ENCODE peak calls at places on chromosomes 13 and 19, in five cellular contexts. One of them, this sample, is unnamed.

GRCh38 chr19:6501740-6502648 is at the start of gene TUBB4A:
- DNase-seq in left lung: no peak
- DNase-seq in hepatocyte: peak; percentile 32
- DNase-seq in CD4-positive, alpha-beta T cell: no peak
- DNase-seq in thoracic aorta: no peak
- DNase-seq in this sample: no peak

GRCh38 chr19:5687360-5688198 is 2.5 kb upstream of the RPL36 start:
- DNase-seq in left lung: no peak
- DNase-seq in hepatocyte: no peak
- DNase-seq in CD4-positive, alpha-beta T cell: no peak
- DNase-seq in thoracic aorta: no peak
- DNase-seq in this sample: no peak

GRCh38 chr13:45536224-45536623 is 71.5 kb downstream of the COG3 start:
- DNase-seq in left lung: no peak
- DNase-seq in hepatocyte: no peak
- DNase-seq in CD4-positive, alpha-beta T cell: no peak
- DNase-seq in thoracic aorta: no peak
- DNase-seq in this sample: no peak

GRCh38 chr19:28943651-28944050 is 269.3 kb downstream of the UQCRFS1 start:
- DNase-seq in left lung: no peak
- DNase-seq in hepatocyte: no peak
- DNase-seq in CD4-positive, alpha-beta T cell: no peak
- DNase-seq in thoracic aorta: no peak
- DNase-seq in this sample: no peak

GRCh38 chr13:106178816-106179215 is 356.6 kb downstream of the EFNB2 start:
- DNase-seq in left lung: no peak
- DNase-seq in hepatocyte: no peak
- DNase-seq in CD4-positive, alpha-beta T cell: no peak
- DNase-seq in thoracic aorta: no peak
- DNase-seq in this sample: no peak

GRCh38 chr13:41017153-41017552 is 2.0 kb downstream of the ELF1 start:
- DNase-seq in left lung: no peak
- DNase-seq in hepatocyte: peak; percentile 26
- DNase-seq in CD4-positive, alpha-beta T cell: no peak
- DNase-seq in thoracic aorta: no peak
- DNase-seq in this sample: no peak

GRCh38 chr19:29673451-29674371 is 8.4 kb downstream of the PLEKHF1 start:
- DNase-seq in left lung: no peak
- DNase-seq in hepatocyte: no peak
- DNase-seq in CD4-positive, alpha-beta T cell: no peak
- DNase-seq in thoracic aorta: no peak
- DNase-seq in this sample: no peak

GRCh38 chr13:41588899-41589298 is 131.5 kb downstream of the RGCC start:
- DNase-seq in left lung: no peak
- DNase-seq in hepatocyte: no peak
- DNase-seq in CD4-positive, alpha-beta T cell: no peak
- DNase-seq in thoracic aorta: no peak
- DNase-seq in this sample: no peak

GRCh38 chr13:95154441-95154886 is 146.8 kb downstream of the ABCC4 start:
- DNase-seq in left lung: no peak
- DNase-seq in hepatocyte: no peak
- DNase-seq in CD4-positive, alpha-beta T cell: no peak
- DNase-seq in thoracic aorta: no peak
- DNase-seq in this sample: no peak

GRCh38 chr13:76808927-76809326 is 77.3 kb downstream of the KCTD12 start:
- DNase-seq in left lung: no peak
- DNase-seq in hepatocyte: no peak
- DNase-seq in CD4-positive, alpha-beta T cell: no peak
- DNase-seq in thoracic aorta: no peak
- DNase-seq in this sample: no peak

GRCh38 chr19:11251650-11252314 is 10.5 kb downstream of the DOCK6 start:
- DNase-seq in left lung: no peak
- DNase-seq in hepatocyte: peak; percentile 2
- DNase-seq in CD4-positive, alpha-beta T cell: no peak
- DNase-seq in thoracic aorta: no peak
- DNase-seq in this sample: no peak

GRCh38 chr19:1446713-1447564 is 3.0 kb upstream of the APC2 start:
- DNase-seq in left lung: no peak
- DNase-seq in hepatocyte: peak; percentile 62
- DNase-seq in CD4-positive, alpha-beta T cell: no peak
- DNase-seq in thoracic aorta: no peak
- DNase-seq in this sample: no peak

GRCh38 chr13:43441464-43441863 is 345.3 kb downstream of the ENOX1 start:
- DNase-seq in left lung: no peak
- DNase-seq in hepatocyte: no peak
- DNase-seq in CD4-positive, alpha-beta T cell: no peak
- DNase-seq in thoracic aorta: no peak
- DNase-seq in this sample: no peak

GRCh38 chr13:83117046-83117445 is 765.2 kb downstream of the SLITRK1 start:
- DNase-seq in left lung: no peak
- DNase-seq in hepatocyte: no peak
- DNase-seq in CD4-positive, alpha-beta T cell: no peak
- DNase-seq in thoracic aorta: no peak
- DNase-seq in this sample: no peak

GRCh38 chr19:12703056-12703455 is 6.6 kb upstream of the FBXW9 start:
- DNase-seq in left lung: no peak
- DNase-seq in hepatocyte: peak; percentile 18
- DNase-seq in CD4-positive, alpha-beta T cell: no peak
- DNase-seq in thoracic aorta: no peak
- DNase-seq in this sample: no peak

GRCh38 chr19:54388001-54388802 is 23.5 kb upstream of the LAIR1 start:
- DNase-seq in left lung: peak; percentile 65
- DNase-seq in hepatocyte: no peak
- DNase-seq in CD4-positive, alpha-beta T cell: peak; percentile 7
- DNase-seq in thoracic aorta: no peak
- DNase-seq in this sample: no peak

GRCh38 chr13:83211301-83211700 is 671.0 kb downstream of the SLITRK1 start:
- DNase-seq in left lung: no peak
- DNase-seq in hepatocyte: no peak
- DNase-seq in CD4-positive, alpha-beta T cell: no peak
- DNase-seq in thoracic aorta: no peak
- DNase-seq in this sample: no peak

GRCh38 chr19:40960062-40960685 is 30.9 kb upstream of the CYP2B6 start:
- DNase-seq in left lung: no peak
- DNase-seq in hepatocyte: no peak
- DNase-seq in CD4-positive, alpha-beta T cell: no peak
- DNase-seq in thoracic aorta: no peak
- DNase-seq in this sample: no peak

GRCh38 chr19:46999377-46999776 is 20.3 kb upstream of the NPAS1 start:
- DNase-seq in left lung: no peak
- DNase-seq in hepatocyte: no peak
- DNase-seq in CD4-positive, alpha-beta T cell: no peak
- DNase-seq in thoracic aorta: no peak
- DNase-seq in this sample: no peak
- H3K27ac ChIP-seq in left lung: no peak overlapping the region
- H3K27ac ChIP-seq in hepatocyte: no peak overlapping the region
- H3K27ac ChIP-seq in CD4-positive, alpha-beta T cell: no peak overlapping the region
- H3K27ac ChIP-seq in thoracic aorta: no peak overlapping the region
- H3K27ac ChIP-seq in this sample: no peak overlapping the region

GRCh38 chr13:78382481-78382880 is 220.9 kb downstream of the POU4F1 start:
- DNase-seq in left lung: no peak
- DNase-seq in hepatocyte: no peak
- DNase-seq in CD4-positive, alpha-beta T cell: no peak
- DNase-seq in thoracic aorta: no peak
- DNase-seq in this sample: no peak

GRCh38 chr13:78382946-78383542 is 220.3 kb downstream of the POU4F1 start:
- DNase-seq in left lung: no peak
- DNase-seq in hepatocyte: no peak
- DNase-seq in CD4-positive, alpha-beta T cell: no peak
- DNase-seq in thoracic aorta: no peak
- DNase-seq in this sample: no peak

GRCh38 chr13:78383899-78384298 is 219.5 kb downstream of the POU4F1 start:
- DNase-seq in left lung: no peak
- DNase-seq in hepatocyte: no peak
- DNase-seq in CD4-positive, alpha-beta T cell: no peak
- DNase-seq in thoracic aorta: no peak
- DNase-seq in this sample: no peak
- H3K9me3 ChIP-seq in left lung: no peaks in the 10 kb centered on the region
- H3K9me3 ChIP-seq in hepatocyte: no peaks in the 10 kb centered on the region
- H3K9me3 ChIP-seq in CD4-positive, alpha-beta T cell: no peaks in the 10 kb centered on the region
- H3K9me3 ChIP-seq in thoracic aorta: no peaks in the 10 kb centered on the region
- H3K9me3 ChIP-seq in this sample: no peaks in the 10 kb centered on the region

GRCh38 chr19:37692956-37693660 is 26.5 kb downstream of the ZNF607 start:
- DNase-seq in left lung: no peak
- DNase-seq in hepatocyte: no peak
- DNase-seq in CD4-positive, alpha-beta T cell: no peak
- DNase-seq in thoracic aorta: no peak
- DNase-seq in this sample: no peak

GRCh38 chr19:37695144-37695899 is 24.2 kb downstream of the ZNF607 start:
- DNase-seq in left lung: no peak
- DNase-seq in hepatocyte: no peak
- DNase-seq in CD4-positive, alpha-beta T cell: no peak
- DNase-seq in thoracic aorta: no peak
- DNase-seq in this sample: no peak

DNA sequence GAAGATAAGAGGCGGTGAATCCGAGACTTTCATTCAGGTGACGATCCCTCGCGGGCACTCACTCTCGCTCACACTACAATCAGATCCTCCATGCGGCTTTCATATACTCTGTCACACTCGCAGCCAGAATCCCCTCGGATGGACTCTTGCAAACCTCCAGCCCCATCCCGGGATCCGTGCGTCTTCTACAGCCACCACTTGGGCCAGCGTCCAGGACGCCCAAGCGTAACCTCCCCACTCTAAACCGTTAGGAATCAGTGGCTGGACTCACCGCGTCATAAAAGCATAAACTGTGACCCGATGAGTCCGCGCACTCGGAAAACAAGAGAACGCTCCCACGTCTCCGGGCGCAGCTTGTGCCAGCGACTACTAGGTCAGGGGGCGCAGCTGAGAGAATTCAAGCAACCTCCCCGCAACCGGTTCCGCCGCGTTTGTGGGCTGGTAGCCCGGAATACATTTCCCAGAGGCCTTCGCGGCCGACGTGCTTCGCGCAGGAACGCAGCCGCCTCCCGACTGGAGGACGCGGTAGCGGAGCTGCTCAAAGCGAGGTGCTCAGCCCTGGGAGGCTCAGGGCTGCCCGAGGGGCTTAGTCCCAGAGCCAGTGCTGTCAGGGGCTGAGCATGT is 27.6 kb downstream of the ZNF607 start:
- DNase-seq in left lung: peak; percentile 86
- DNase-seq in hepatocyte: peak; percentile 90
- DNase-seq in CD4-positive, alpha-beta T cell: peak; percentile 74
- DNase-seq in thoracic aorta: peak; percentile 60
- DNase-seq in this sample: peak; percentile 81
- TF ChIP-seq CTCF in left lung: no peak
- TF ChIP-seq CTCF in hepatocyte: no peak
- TF ChIP-seq CTCF in CD4-positive, alpha-beta T cell: no peak
- TF ChIP-seq CTCF in thoracic aorta: no peak
- TF ChIP-seq CTCF in this sample: peak; percentile 20

DNA sequence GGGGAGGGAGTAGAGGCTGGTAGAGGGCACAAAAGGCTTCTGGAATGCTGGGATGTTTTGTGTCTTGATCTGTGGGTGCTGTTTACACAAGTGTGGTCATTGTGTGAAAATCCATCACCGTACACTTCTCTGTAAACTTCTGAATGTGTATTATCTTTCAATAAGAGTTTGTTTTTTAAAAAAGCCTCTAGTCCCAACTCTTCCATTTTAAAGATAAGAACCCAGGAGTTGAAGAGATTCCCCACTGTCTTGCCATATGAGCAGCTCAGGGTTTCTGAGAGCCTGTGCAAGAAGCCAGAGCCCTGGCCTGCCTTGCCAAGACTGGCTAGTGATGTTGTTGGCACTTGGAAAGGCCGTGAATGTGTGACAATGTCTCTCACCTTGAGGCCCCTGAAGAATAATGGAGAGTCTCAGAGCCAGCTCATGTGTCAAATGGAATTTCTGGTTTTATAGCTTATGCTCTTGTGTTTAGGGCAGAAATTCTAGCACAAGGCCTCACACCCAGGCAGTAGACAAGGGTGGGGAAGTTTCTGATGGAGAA is 57.5 kb upstream of the NPAS1 start:
- DNase-seq in left lung: no peak
- DNase-seq in hepatocyte: no peak
- DNase-seq in CD4-positive, alpha-beta T cell: no peak
- DNase-seq in thoracic aorta: no peak
- DNase-seq in this sample: no peak
- H3K27ac ChIP-seq in left lung: no peak overlapping the region
- H3K27ac ChIP-seq in hepatocyte: no peak overlapping the region
- H3K27ac ChIP-seq in CD4-positive, alpha-beta T cell: no peak overlapping the region
- H3K27ac ChIP-seq in thoracic aorta: no peak overlapping the region
- H3K27ac ChIP-seq in this sample: no peak overlapping the region

GRCh38 chr19:52415711-52416110 is 13.2 kb upstream of the ZNF534 start:
- DNase-seq in left lung: no peak
- DNase-seq in hepatocyte: no peak
- DNase-seq in CD4-positive, alpha-beta T cell: no peak
- DNase-seq in thoracic aorta: no peak
- DNase-seq in this sample: no peak

GRCh38 chr19:52410276-52410675 is 12.6 kb downstream of the ZNF528 start:
- DNase-seq in left lung: no peak
- DNase-seq in hepatocyte: no peak
- DNase-seq in CD4-positive, alpha-beta T cell: no peak
- DNase-seq in thoracic aorta: no peak
- DNase-seq in this sample: no peak
- H3K9me3 ChIP-seq in left lung: peaks cover 9% of the 10 kb centered on the region
- H3K9me3 ChIP-seq in hepatocyte: peaks cover 24% of the 10 kb centered on the region
- H3K9me3 ChIP-seq in CD4-positive, alpha-beta T cell: peaks cover 85% of the 10 kb centered on the region
- H3K9me3 ChIP-seq in thoracic aorta: peaks cover 78% of the 10 kb centered on the region
- H3K9me3 ChIP-seq in this sample: no peaks in the 10 kb centered on the region

GRCh38 chr19:30693179-30693578 is 321.0 kb downstream of the ZNF536 start:
- DNase-seq in left lung: no peak
- DNase-seq in hepatocyte: no peak
- DNase-seq in CD4-positive, alpha-beta T cell: no peak
- DNase-seq in thoracic aorta: no peak
- DNase-seq in this sample: no peak

GRCh38 chr19:30694156-30694555 is 322.0 kb downstream of the ZNF536 start:
- DNase-seq in left lung: no peak
- DNase-seq in hepatocyte: no peak
- DNase-seq in CD4-positive, alpha-beta T cell: no peak
- DNase-seq in thoracic aorta: no peak
- DNase-seq in this sample: no peak

GRCh38 chr19:30699871-30700280 is 327.7 kb downstream of the ZNF536 start:
- DNase-seq in left lung: no peak
- DNase-seq in hepatocyte: no peak
- DNase-seq in CD4-positive, alpha-beta T cell: no peak
- DNase-seq in thoracic aorta: no peak
- DNase-seq in this sample: no peak

GRCh38 chr19:30695171-30695875 is 323.1 kb downstream of the ZNF536 start:
- DNase-seq in left lung: no peak
- DNase-seq in hepatocyte: no peak
- DNase-seq in CD4-positive, alpha-beta T cell: no peak
- DNase-seq in thoracic aorta: no peak
- DNase-seq in this sample: no peak

GRCh38 chr19:30696514-30696913 is 324.3 kb downstream of the ZNF536 start:
- DNase-seq in left lung: no peak
- DNase-seq in hepatocyte: peak; percentile 69
- DNase-seq in CD4-positive, alpha-beta T cell: no peak
- DNase-seq in thoracic aorta: no peak
- DNase-seq in this sample: peak; percentile 30
- TF ChIP-seq CTCF in left lung: no peak
- TF ChIP-seq CTCF in hepatocyte: peak; percentile 47
- TF ChIP-seq CTCF in CD4-positive, alpha-beta T cell: no peak
- TF ChIP-seq CTCF in thoracic aorta: no peak
- TF ChIP-seq CTCF in this sample: no peak

DNA sequence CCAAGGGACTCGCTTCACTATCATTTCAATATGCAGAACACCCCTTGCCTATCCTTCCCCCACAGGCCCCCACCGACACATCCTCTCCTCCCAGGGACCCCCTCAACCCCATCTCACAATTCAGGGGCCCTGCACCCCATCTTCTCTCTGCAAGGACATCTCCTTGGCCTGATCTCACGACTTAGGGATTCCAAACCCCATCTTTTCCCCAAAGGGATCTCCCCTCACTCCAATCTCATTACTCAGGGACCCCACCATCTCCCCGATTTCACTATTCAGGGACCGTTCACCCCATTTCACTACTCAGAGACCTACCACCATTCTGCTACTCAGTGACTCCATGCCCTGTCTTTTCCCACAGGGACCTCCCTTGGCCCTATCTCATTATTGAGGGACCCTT is 1.4 kb downstream of the MAP2K2 start:
- DNase-seq in left lung: no peak
- DNase-seq in hepatocyte: no peak
- DNase-seq in CD4-positive, alpha-beta T cell: no peak
- DNase-seq in thoracic aorta: no peak
- DNase-seq in this sample: no peak
- H3K27ac ChIP-seq in left lung: no peak overlapping the region
- H3K27ac ChIP-seq in hepatocyte: no peak overlapping the region
- H3K27ac ChIP-seq in CD4-positive, alpha-beta T cell: peak overlapping the region; percentile 39
- H3K27ac ChIP-seq in thoracic aorta: peak overlapping the region; percentile 1
- H3K27ac ChIP-seq in this sample: peak overlapping the region; percentile 81

This sample was measured in uterus.